ENCODE peak calls at places on chromosomes 7 and 10, in five cellular contexts. S is kidney epithelial cell; X is GM04503; I is RCC 7860; A is stimulated activated CD8-positive, alpha-beta memory T cell treated with anti-CD3 and anti-CD28 coated beads, Interleukin-12 subunit alpha, Interleukin-12 subunit beta, amount 100 ng/mL, for 1 hour. G is an unnamed sample.

GRCh38 chr7:12066004-12066403 is 145.1 kb upstream of the TMEM106B start:
- DNase-seq in S (no peak), X (no peak), I (no peak), A (no peak), G (peak)

GRCh38 chr10:12186324-12186723 is 9.4 kb downstream of the NUDT5 start:
- DNase-seq in S (no peak), X (no peak), I (no peak), A (no peak), G (no peak)

GRCh38 chr7:36670585-36671431 is 53.5 kb downstream of the AOAH start:
- DNase-seq in S (no peak), X (peak), I (peak), A (peak), G (no peak)

GRCh38 chr7:116782177-116782711 is 80.1 kb upstream of the CAPZA2 start:
- DNase-seq in S (no peak), X (peak), I (no peak), A (no peak), G (peak)

GRCh38 chr7:6228865-6229264 is 43.6 kb downstream of the CYTH3 start:
- DNase-seq in S (no peak), X (no peak), I (no peak), A (no peak), G (no peak)

GRCh38 chr7:143477501-143478150 is at the start of gene TAS2R41:
- DNase-seq in S (no peak), X (no peak), I (no peak), A (no peak), G (no peak)

GRCh38 chr10:58967551-58968418 is 208.7 kb upstream of the PHYHIPL start:
- DNase-seq in S (no peak), X (no peak), I (peak), A (no peak), G (no peak)

GRCh38 chr10:113895018-113895417 is 40.6 kb downstream of the NHLRC2 start:
- DNase-seq in S (peak), X (peak), I (no peak), A (no peak), G (peak)

GRCh38 chr10:109934958-109935793 is 11.9 kb upstream of the XPNPEP1 start:
- DNase-seq in S (peak), X (no peak), I (no peak), A (no peak), G (no peak)

GRCh38 chr10:121926669-121927360 is 1.0 kb downstream of the ATE1 start:
- DNase-seq in S (no peak), X (no peak), I (no peak), A (no peak), G (no peak)

GRCh38 chr7:759569-759968 is 32.5 kb upstream of the PRKAR1B start:
- DNase-seq in S (no peak), X (no peak), I (no peak), A (no peak), G (no peak)

GRCh38 chr7:75024922-75025321 is 48.7 kb downstream of the RCC1L start:
- DNase-seq in S (no peak), X (no peak), I (no peak), A (no peak), G (no peak)

GRCh38 chr10:114499630-114500190 is 95.4 kb upstream of the AFAP1L2 start:
- DNase-seq in S (no peak), X (no peak), I (no peak), A (no peak), G (peak)

GRCh38 chr10:110919349-110919931 is at the start of gene SHOC2:
- DNase-seq in S (no peak), X (no peak), I (no peak), A (peak), G (peak)

GRCh38 chr10:52654201-52654600 is 118.4 kb downstream of the MBL2 start:
- DNase-seq in S (no peak), X (no peak), I (no peak), A (no peak), G (no peak)

GRCh38 chr10:98886686-98887085 is 349.0 kb downstream of the HPSE2 start:
- DNase-seq in S (no peak), X (no peak), I (no peak), A (no peak), G (peak)

GRCh38 chr7:45153238-45153637 is 4.4 kb upstream of the RAMP3 start:
- DNase-seq in S (no peak), X (no peak), I (no peak), A (no peak), G (no peak)

GRCh38 chr7:106731207-106731606 is 70.2 kb upstream of the CCDC71L start:
- DNase-seq in S (no peak), X (no peak), I (no peak), A (no peak), G (no peak)

GRCh38 chr10:124049484-124049883 is 43.9 kb downstream of the CHST15 start:
- DNase-seq in S (peak), X (no peak), I (peak), A (no peak), G (peak)

GRCh38 chr7:73397521-73397934 is 36.0 kb upstream of the FZD9 start:
- DNase-seq in S (no peak), X (no peak), I (no peak), A (no peak), G (no peak)

GRCh38 chr10:97584060-97584797 is at the start of gene HOGA1:
- DNase-seq in S (peak), X (no peak), I (peak), A (no peak), G (peak)

GRCh38 chr10:31698169-31698890 is 230.3 kb downstream of the ARHGAP12 start:
- DNase-seq in S (no peak), X (peak), I (no peak), A (no peak), G (no peak)

GRCh38 chr7:47404005-47404404 is 177.9 kb downstream of the TNS3 start:
- DNase-seq in S (no peak), X (no peak), I (no peak), A (no peak), G (no peak)

GRCh38 chr10:128704716-128705115 is 578.5 kb upstream of the MKI67 start:
- DNase-seq in S (no peak), X (no peak), I (no peak), A (no peak), G (peak)

GRCh38 chr7:27145167-27145883 is 1.8 kb upstream of the HOXA5 start:
- DNase-seq in S (no peak), X (no peak), I (no peak), A (no peak), G (no peak)

GRCh38 chr7:97001221-97001620 is 4.1 kb upstream of the DLX6 start:
- DNase-seq in S (no peak), X (no peak), I (no peak), A (no peak), G (no peak)

GRCh38 chr7:96178581-96178980 is 143.3 kb downstream of the SLC25A13 start:
- DNase-seq in S (no peak), X (no peak), I (no peak), A (no peak), G (peak)

GRCh38 chr10:18659784-18660561 is 742 bp downstream of the ARL5B start:
- DNase-seq in S (no peak), X (no peak), I (peak), A (no peak), G (peak)

GRCh38 chr7:131003634-131004033 is 269.6 kb upstream of the KLF14 start:
- DNase-seq in S (no peak), X (no peak), I (no peak), A (no peak), G (no peak)

GRCh38 chr7:138460649-138461607 is 869 bp downstream of the TRIM24 start:
- DNase-seq in S (no peak), X (no peak), I (peak), A (peak), G (no peak)